ENCODE peak calls at places on chromosomes 11 and 22, in four cellular contexts. A is effector memory CD8-positive, alpha-beta T cell; Y is activated T-helper 1 cell treated with Interleukin-2 at 50 U/mL for 16 hours; O is EL. U is an unnamed sample.

GRCh38 chr22:38034278-38034882 is 22.8 kb upstream of the PICK1 start:
- DNase-seq in A (no peak), Y (no peak), O (peak; percentile 93), U (no peak)

GRCh38 chr11:27757953-27758352 is 57.7 kb upstream of the BDNF start:
- DNase-seq in A (no peak), Y (no peak), O (peak; percentile 92), U (no peak)

GRCh38 chr11:118084247-118084646 is 2.5 kb downstream of the SMIM35 start:
- DNase-seq in A (no peak), Y (no peak), O (no peak), U (no peak)

GRCh38 chr11:29629281-29629680 is 387.5 kb downstream of the KCNA4 start:
- DNase-seq in A (no peak), Y (no peak), O (no peak), U (no peak)

GRCh38 chr11:19673924-19674390 is 38.7 kb upstream of the NAV2 start:
- DNase-seq in A (no peak), Y (no peak), O (no peak), U (no peak)

GRCh38 chr11:120814531-120815259 is 209.2 kb upstream of the TBCEL start:
- DNase-seq in A (no peak), Y (no peak), O (no peak), U (no peak)

GRCh38 chr22:30606455-30607299 is at the start of gene TCN2:
- DNase-seq in A (no peak), Y (no peak), O (peak; percentile 83), U (peak; percentile 9)

GRCh38 chr11:130781906-130782305 is 134.4 kb downstream of the SNX19 start:
- DNase-seq in A (no peak), Y (no peak), O (peak; percentile 89), U (no peak)

GRCh38 chr11:207213-208176 is at the start of the genes BET1L and RIC8A:
- DNase-seq in A (peak; percentile 98), Y (peak; percentile 94), O (peak; percentile 98), U (peak; percentile 97)

GRCh38 chr22:19571207-19571795 is 47.1 kb upstream of the CLDN5 start:
- DNase-seq in A (no peak), Y (no peak), O (peak; percentile 14), U (no peak)

GRCh38 chr11:128603752-128604472 is 16.6 kb upstream of the ETS1 start:
- DNase-seq in A (no peak), Y (no peak), O (peak; percentile 20), U (no peak)

GRCh38 chr11:44670814-44671213 is 55.9 kb upstream of the TSPAN18 start:
- DNase-seq in A (no peak), Y (no peak), O (no peak), U (no peak)

GRCh38 chr22:41003041-41003440 is 51.9 kb downstream of the RBX1 start:
- DNase-seq in A (no peak), Y (no peak), O (no peak), U (no peak)

GRCh38 chr11:27028653-27029052 is 12.0 kb upstream of the BBOX1 start:
- DNase-seq in A (no peak), Y (no peak), O (no peak), U (no peak)

GRCh38 chr11:15199693-15200092 is 85.0 kb downstream of the INSC start:
- DNase-seq in A (no peak), Y (no peak), O (peak; percentile 13), U (no peak)

GRCh38 chr11:34309970-34310369 is 47.8 kb downstream of the ABTB2 start:
- DNase-seq in A (no peak), Y (no peak), O (no peak), U (no peak)

GRCh38 chr11:95088946-95089619 is 563 bp upstream of the ENDOD1 start:
- DNase-seq in A (peak; percentile 20), Y (no peak), O (no peak), U (no peak)

GRCh38 chr11:92941676-92942571 is 27.5 kb upstream of the MTNR1B start:
- DNase-seq in A (no peak), Y (no peak), O (peak; percentile 48), U (no peak)

GRCh38 chr22:38727530-38728451 is 22.0 kb downstream of the GTPBP1 start:
- DNase-seq in A (no peak), Y (no peak), O (no peak), U (no peak)